ENCODE peak calls at places on chromosomes 11 and 22, in four cellular contexts. T, A, B and Z are unnamed samples.
A peak's percentile ranks its signal among the peaks of the same experiment; 100 is the strongest.

GRCh38 chr22:37812869-37813678 is 5.3 kb downstream of the GCAT start:
- DNase-seq in T (no peak), A (no peak), B (no peak), Z (no peak)

GRCh38 chr22:46370584-46371373 is 35.3 kb downstream of the TRMU start:
- DNase-seq in T (no peak), A (no peak), B (no peak), Z (no peak)

GRCh38 chr22:25838960-25839741 is 97.2 kb downstream of the MYO18B start:
- DNase-seq in T (no peak), A (no peak), B (no peak), Z (no peak)

GRCh38 chr11:134049303-134049702 is 19.6 kb upstream of the JAM3 start:
- DNase-seq in T (no peak), A (no peak), B (no peak), Z (no peak)

GRCh38 chr11:65436412-65437032 is 13.9 kb downstream of the NEAT1 start:
- DNase-seq in T (peak; percentile 54), A (no peak), B (no peak), Z (peak; percentile 65)

GRCh38 chr22:28397324-28397723 is 282.3 kb downstream of the TTC28 start:
- DNase-seq in T (no peak), A (no peak), B (no peak), Z (no peak)

GRCh38 chr22:26457661-26458272 is 25.8 kb downstream of the HPS4 start:
- DNase-seq in T (no peak), A (no peak), B (no peak), Z (no peak)

GRCh38 chr11:12169822-12170221 is 59.4 kb downstream of the MICAL2 start:
- DNase-seq in T (no peak), A (no peak), B (no peak), Z (no peak)

GRCh38 chr11:33691051-33691864 is 9.4 kb downstream of the C11orf91 start:
- DNase-seq in T (no peak), A (no peak), B (no peak), Z (no peak)

GRCh38 chr11:10540915-10541591 is at the start of gene RNF141:
- DNase-seq in T (peak; percentile 91), A (peak; percentile 92), B (peak; percentile 95), Z (peak; percentile 83)

GRCh38 chr11:15579287-15580001 is 464.7 kb downstream of the INSC start:
- DNase-seq in T (no peak), A (no peak), B (no peak), Z (no peak)

GRCh38 chr11:14202263-14203173 is 156.5 kb downstream of the RRAS2 start:
- DNase-seq in T (no peak), A (no peak), B (no peak), Z (no peak)

GRCh38 chr11:1152316-1153104 is 5.2 kb upstream of the MUC5AC start:
- DNase-seq in T (peak; percentile 66), A (no peak), B (no peak), Z (peak; percentile 14)

GRCh38 chr11:16792426-16792825 is 54.0 kb downstream of the C11orf58 start:
- DNase-seq in T (peak; percentile 41), A (no peak), B (no peak), Z (peak; percentile 59)

GRCh38 chr11:10902301-10902700 is 44.4 kb upstream of the ZBED5 start:
- DNase-seq in T (no peak), A (no peak), B (no peak), Z (no peak)

GRCh38 chr11:2522636-2523255 is 77.9 kb downstream of the KCNQ1 start:
- DNase-seq in T (no peak), A (peak; percentile 2), B (no peak), Z (no peak)

GRCh38 chr11:2164861-2165555 is 4.0 kb upstream of the INS start:
- DNase-seq in T (no peak), A (no peak), B (no peak), Z (no peak)

GRCh38 chr11:75241036-75241905 is 697 bp downstream of the TPBGL start:
- DNase-seq in T (peak; percentile 80), A (peak; percentile 77), B (peak; percentile 78), Z (peak; percentile 76)

GRCh38 chr11:72237112-72237931 is 6.7 kb downstream of the PHOX2A start:
- DNase-seq in T (no peak), A (no peak), B (peak; percentile 3), Z (no peak)

GRCh38 chr22:19974233-19974861 is 32.7 kb upstream of the TXNRD2 start:
- DNase-seq in T (peak; percentile 45), A (peak; percentile 46), B (no peak), Z (peak; percentile 71)

GRCh38 chr11:69311767-69312385 is 17.9 kb downstream of the MYEOV start:
- DNase-seq in T (no peak), A (no peak), B (no peak), Z (no peak)

GRCh38 chr11:205221-206001 is 1.8 kb downstream of the BET1L start:
- DNase-seq in T (no peak), A (no peak), B (no peak), Z (no peak)

GRCh38 chr11:119188067-119188466 is 2.8 kb downstream of the NHERF4 start:
- DNase-seq in T (no peak), A (no peak), B (no peak), Z (no peak)

GRCh38 chr11:112961751-112962747 is 829 bp downstream of the NCAM1 start:
- DNase-seq in T (no peak), A (no peak), B (peak; percentile 10), Z (no peak)

GRCh38 chr11:112961146-112961668 is at the start of gene NCAM1:
- DNase-seq in T (peak; percentile 34), A (peak; percentile 32), B (peak; percentile 88), Z (peak; percentile 49)

GRCh38 chr11:112965601-112966125 is 4.4 kb downstream of the NCAM1 start:
- DNase-seq in T (no peak), A (no peak), B (no peak), Z (no peak)

GRCh38 chr11:112962854-112963367 is 1.7 kb downstream of the NCAM1 start:
- DNase-seq in T (no peak), A (no peak), B (peak; percentile 67), Z (no peak)

GRCh38 chr11:112963368-112963955 is 2.2 kb downstream of the NCAM1 start:
- DNase-seq in T (no peak), A (no peak), B (no peak), Z (no peak)
- H3K4me3 ChIP-seq in T (peak overlapping the region; percentile 4), A (no peak overlapping the region), B (peak overlapping the region; percentile 63), Z (peak overlapping the region; percentile 39)

DNA sequence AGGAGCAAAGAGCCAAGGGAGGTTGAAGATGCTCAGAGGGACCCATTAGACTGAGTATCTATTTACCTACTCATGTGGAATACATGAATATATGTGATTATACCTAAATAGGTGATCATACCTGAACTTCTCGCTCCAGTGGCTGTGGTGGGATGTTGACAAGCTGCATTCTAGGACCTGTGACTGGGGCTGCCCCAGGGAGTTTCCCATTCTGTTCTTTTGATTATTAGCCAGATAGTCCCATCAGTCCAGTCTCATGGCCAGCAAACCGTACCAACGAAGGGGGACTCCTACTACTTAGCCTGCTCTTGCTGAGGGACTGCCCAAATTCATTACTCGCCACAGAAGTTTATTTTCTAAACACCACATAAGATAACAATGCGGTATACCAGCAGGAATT is 273.8 kb downstream of the NTM start:
- DNase-seq in T (no peak), A (no peak), B (no peak), Z (no peak)
- TF ChIP-seq CTCF in T (no peak), A (no peak), B (no peak), Z (no peak)

DNA sequence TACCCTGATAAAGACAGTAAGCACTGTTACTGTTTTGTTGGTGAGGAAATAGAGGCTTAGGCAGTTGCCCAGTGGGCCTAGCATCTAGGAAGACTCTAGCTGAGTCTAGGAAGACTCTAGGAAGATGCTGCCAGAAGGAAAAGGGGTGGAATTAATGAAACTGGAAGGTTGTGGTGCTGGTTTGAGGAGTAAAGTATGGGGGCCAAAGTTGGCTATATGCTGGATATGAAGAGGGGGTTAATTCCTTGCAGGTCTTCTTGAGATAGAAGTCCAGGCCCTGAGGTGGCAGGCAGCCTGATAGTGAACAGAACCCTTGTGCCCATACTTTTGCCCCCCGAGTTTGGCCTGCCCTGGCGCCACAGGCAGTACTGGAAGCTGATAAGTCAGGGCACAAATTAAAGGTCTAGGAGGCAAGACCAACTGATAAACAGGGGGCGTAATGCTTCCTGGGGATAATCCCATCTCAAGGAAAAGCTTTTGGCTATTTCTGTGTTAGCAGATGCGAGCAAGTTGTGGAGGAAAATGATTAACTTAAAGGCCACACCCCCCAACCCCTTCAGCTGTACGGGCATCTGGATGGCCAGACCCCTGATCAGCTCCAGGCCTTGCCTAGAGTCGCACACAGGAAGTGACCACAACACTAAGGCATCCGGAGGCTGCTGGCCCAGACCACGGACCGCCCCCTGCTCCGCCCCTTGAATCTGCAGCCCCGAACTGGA is 3.1 kb downstream of the ILK start:
- DNase-seq in T (peak; percentile 95), A (peak; percentile 93), B (peak; percentile 97), Z (peak; percentile 91)
- H3K4me3 ChIP-seq in T (peak overlapping the region; percentile 97), A (no peak overlapping the region), B (peak overlapping the region; percentile 94), Z (peak overlapping the region; percentile 48)

DNA sequence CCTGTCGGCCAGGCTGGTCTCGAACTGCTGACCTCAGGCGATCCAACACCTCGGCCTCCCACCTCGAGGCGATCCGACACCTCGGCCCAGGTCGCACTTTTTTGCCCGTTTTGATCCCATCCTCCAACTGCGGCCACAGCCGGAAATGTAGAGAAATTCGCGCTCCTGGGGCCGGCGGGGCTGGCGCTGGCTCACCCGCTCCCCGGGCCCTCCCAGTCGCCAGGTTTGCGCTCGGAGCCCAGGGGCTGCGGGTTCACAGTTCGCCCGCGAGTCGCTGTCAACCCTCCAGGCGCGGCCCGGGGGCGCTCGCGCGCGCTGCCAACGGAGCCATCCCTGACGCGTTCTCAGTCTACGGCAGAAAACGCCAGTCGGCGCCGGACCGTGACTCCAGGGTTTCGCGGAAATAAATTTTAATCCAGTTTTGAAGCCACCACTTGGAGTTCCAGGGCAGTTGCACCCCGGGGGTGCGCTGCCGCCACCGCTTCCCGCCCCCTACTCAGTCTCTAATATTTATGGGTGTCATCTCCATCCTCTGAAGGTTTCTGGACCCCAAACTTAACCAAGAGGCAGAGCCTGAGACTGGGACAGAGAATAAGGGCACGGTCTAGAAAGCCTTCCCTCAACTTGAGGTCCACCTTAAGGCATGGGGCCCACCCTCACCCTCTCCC is 1.5 kb upstream of the KLHDC7B start:
- DNase-seq in T (peak; percentile 65), A (peak; percentile 66), B (peak; percentile 68), Z (peak; percentile 53)
- TF ChIP-seq CTCF in T (peak; percentile 43), A (peak; percentile 19), B (peak; percentile 49), Z (peak; percentile 47)

DNA sequence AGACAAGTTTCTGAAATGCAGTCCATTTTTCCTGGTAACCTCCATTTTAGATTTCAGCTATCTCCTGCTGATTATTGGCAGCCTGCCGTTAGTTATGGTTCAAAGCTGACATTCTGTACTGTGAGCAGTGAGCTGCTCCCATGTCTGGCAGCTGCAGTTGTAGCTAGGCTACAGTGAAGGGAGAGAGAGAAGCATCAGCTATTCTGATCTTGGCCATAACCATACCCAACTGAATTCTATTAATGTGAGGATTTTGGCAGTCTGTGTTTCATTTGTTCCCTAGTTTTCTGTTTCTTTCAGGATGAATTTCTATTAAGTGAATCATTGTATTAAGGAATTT is 33.4 kb downstream of the SIK2 start:
- DNase-seq in T (peak; percentile 63), A (peak; percentile 25), B (peak; percentile 62), Z (peak; percentile 93)
- H3K4me3 ChIP-seq in T (no peak overlapping the region), A (no peak overlapping the region), B (no peak overlapping the region), Z (no peak overlapping the region)